ENCODE peak calls at places on chromosomes 5 and 9, in six cellular contexts. K, Z, N, B, D and V are unnamed samples.

GRCh38 chr5:141876628-141877477 is 1.4 kb downstream of the PCDH1 start:
- DNase-seq in B (no peak), Z (peak; percentile 30), K (no peak), N (peak; percentile 55), D (peak; percentile 71), V (peak; percentile 45)

GRCh38 chr5:82375488-82376294 is 97.5 kb upstream of the RPS23 start:
- DNase-seq in B (no peak), K (no peak), D (no peak), Z (no peak), N (no peak), V (no peak)

GRCh38 chr5:133387091-133387490 is 225.2 kb downstream of the FSTL4 start:
- DNase-seq in B (no peak), N (no peak), D (peak; percentile 28), Z (no peak), K (no peak), V (no peak)

GRCh38 chr9:21965401-21965951 is 28.7 kb downstream of the CDKN2A start:
- DNase-seq in N (peak; percentile 73), B (no peak), K (no peak), D (no peak), Z (no peak), V (peak; percentile 69)

GRCh38 chr9:129333961-129334743 is 156.1 kb upstream of the IER5L start:
- DNase-seq in B (peak; percentile 45), Z (no peak), K (peak; percentile 93), D (peak; percentile 96), N (peak; percentile 95), V (peak; percentile 98)

GRCh38 chr5:16721151-16722102 is 104.6 kb upstream of the RETREG1 start:
- DNase-seq in K (no peak), B (no peak), N (no peak), D (no peak), Z (peak; percentile 31), V (peak; percentile 48)

GRCh38 chr9:114592356-114592755 is 4.8 kb downstream of the ATP6V1G1 start:
- DNase-seq in B (no peak), K (no peak), Z (no peak), D (no peak), N (no peak), V (no peak)

GRCh38 chr9:122109035-122109813 is 16.1 kb upstream of the TTLL11 start:
- DNase-seq in D (no peak), K (no peak), B (no peak), N (no peak), Z (no peak), V (no peak)

GRCh38 chr5:123305751-123306150 is 117.5 kb downstream of the CEP120 start:
- DNase-seq in Z (no peak), B (no peak), K (no peak), N (no peak), D (no peak), V (no peak)

GRCh38 chr9:123453904-123454321 is 97.9 kb downstream of the CRB2 start:
- DNase-seq in K (peak; percentile 63), N (no peak), B (no peak), Z (no peak), D (no peak), V (peak; percentile 23)

GRCh38 chr5:115471674-115472073 is 72.9 kb downstream of the FEM1C start:
- DNase-seq in D (no peak), K (peak; percentile 53), Z (no peak), B (no peak), N (no peak), V (no peak)

GRCh38 chr9:4970970-4971641 is 14.0 kb upstream of the JAK2 start:
- DNase-seq in D (no peak), Z (no peak), B (no peak), K (no peak), N (peak; percentile 43), V (no peak)

GRCh38 chr5:150117945-150118560 is 31.7 kb upstream of the CSF1R start:
- DNase-seq in D (no peak), B (no peak), N (no peak), K (no peak), Z (no peak), V (no peak)

GRCh38 chr9:125089331-125089730 is 54.0 kb downstream of the SCAI start:
- DNase-seq in D (no peak), K (no peak), Z (no peak), B (no peak), N (no peak), V (no peak)

GRCh38 chr5:101062902-101063301 is 159.8 kb upstream of the ST8SIA4 start:
- DNase-seq in B (no peak), N (no peak), Z (no peak), K (no peak), D (no peak), V (no peak)

GRCh38 chr9:13688990-13689600 is 409.6 kb upstream of the MPDZ start:
- DNase-seq in Z (no peak), N (peak; percentile 9), K (peak; percentile 20), B (no peak), D (no peak), V (no peak)

GRCh38 chr5:60540855-60541805 is 158.8 kb downstream of the DEPDC1B start:
- DNase-seq in B (no peak), D (no peak), N (no peak), K (no peak), Z (no peak), V (no peak)

GRCh38 chr9:136902259-136902821 is 16.0 kb downstream of the TRAF2 start:
- DNase-seq in N (peak; percentile 88), Z (no peak), B (no peak), D (peak; percentile 94), K (peak; percentile 67), V (peak; percentile 93)